ENCODE peak calls at places on chromosomes 5 and 9, in nine cellular contexts. B is adipocyte, U is stomach, Y is T-helper 1 cell, G is hepatocyte, N is left cardiac atrium, I is uterus, L is ascending aorta, D is LHCN-M2. J is an unnamed sample.

GRCh38 chr9:19471737-19472648 is 63.2 kb downstream of the ACER2 start:
- DNase-seq in B (peak), U (peak), Y (no peak), G (peak), N (peak), I (peak), L (no peak), D (peak), J (peak)

GRCh38 chr9:133709716-133710571 is 28.2 kb downstream of the SARDH start:
- DNase-seq in B (no peak), U (no peak), Y (peak), G (no peak), N (peak), I (no peak), L (no peak), D (no peak), J (no peak)

GRCh38 chr5:138983984-138984383 is 108.8 kb upstream of the LRRTM2 start:
- DNase-seq in B (no peak), U (no peak), Y (no peak), G (no peak), N (no peak), I (no peak), L (no peak), D (no peak), J (no peak)

GRCh38 chr5:43073597-43074546 is 33.8 kb upstream of the ANXA2R start:
- DNase-seq in B (peak), U (peak), Y (no peak), G (peak), N (no peak), I (no peak), L (no peak), D (peak), J (no peak)

GRCh38 chr5:31794009-31794408 is 155.1 kb downstream of the PDZD2 start:
- DNase-seq in B (no peak), U (no peak), Y (no peak), G (no peak), N (no peak), I (no peak), L (no peak), D (no peak), J (no peak)

GRCh38 chr5:150017606-150018005 is 17.1 kb downstream of the HMGXB3 start:
- DNase-seq in B (no peak), U (no peak), Y (no peak), G (no peak), N (no peak), I (no peak), L (no peak), D (peak), J (no peak)

GRCh38 chr9:133957328-133957727 is 34.8 kb downstream of the VAV2 start:
- DNase-seq in B (no peak), U (no peak), Y (no peak), G (no peak), N (peak), I (no peak), L (no peak), D (no peak), J (no peak)

GRCh38 chr5:88675758-88676636 is 207.0 kb downstream of the MEF2C start:
- DNase-seq in B (no peak), U (no peak), Y (no peak), G (peak), N (no peak), I (no peak), L (no peak), D (no peak), J (peak)

GRCh38 chr5:133287500-133287899 is 235.7 kb downstream of the HSPA4 start:
- DNase-seq in B (peak), U (peak), Y (no peak), G (peak), N (peak), I (peak), L (no peak), D (peak), J (no peak)

GRCh38 chr9:1208185-1208584 is 158.0 kb downstream of the DMRT2 start:
- DNase-seq in B (no peak), U (no peak), Y (no peak), G (no peak), N (no peak), I (peak), L (no peak), D (peak), J (no peak)

GRCh38 chr5:124463840-124464239 is 282.6 kb downstream of the ZNF608 start:
- DNase-seq in B (no peak), U (no peak), Y (no peak), G (no peak), N (no peak), I (no peak), L (no peak), D (peak), J (no peak)

J was measured in mesenteric fat pad.